ENCODE peak calls at places on chromosomes 4 and X, in five cellular contexts. Q is breast epithelium, L is fibroblast of lung, J is AG10803, Z is GM06990. M is an unnamed sample.

GRCh38 chr4:141347738-141348524 is 127.2 kb downstream of the ZNF330 start:
- DNase-seq in Z (no peak), L (no peak), Q (no peak), J (peak), M (peak)

GRCh38 chrX:115229337-115229991 is 4.4 kb downstream of the LRCH2 start:
- DNase-seq in J (no peak), L (no peak), Q (no peak), Z (no peak), M (no peak)

GRCh38 chrX:13432376-13432775 is 112.5 kb upstream of the ATXN3L start:
- DNase-seq in Q (no peak), L (peak), J (peak), Z (no peak), M (peak)

GRCh38 chr4:5357863-5358262 is 306.6 kb downstream of the STK32B start:
- DNase-seq in J (peak), L (no peak), Q (no peak), Z (no peak), M (no peak)

GRCh38 chrX:150774798-150775568 is 81.8 kb downstream of the MTMR1 start:
- DNase-seq in Q (no peak), J (no peak), Z (no peak), L (no peak), M (no peak)

GRCh38 chrX:327660-328126 is 9.1 kb upstream of the GTPBP6 start:
- DNase-seq in J (no peak), Q (peak), Z (no peak), L (no peak), M (no peak)

GRCh38 chrX:119468186-119468929 is at the start of gene SLC25A5:
- DNase-seq in J (peak), Q (peak), L (peak), Z (peak), M (peak)

GRCh38 chrX:150018931-150019331 is 80.6 kb upstream of the EOLA2 start:
- DNase-seq in L (peak), Z (no peak), J (peak), Q (no peak), M (peak)

GRCh38 chr4:17111959-17112659 is 213.7 kb upstream of the LDB2 start:
- DNase-seq in J (no peak), Q (no peak), L (no peak), Z (no peak), M (no peak)

GRCh38 chr4:7156273-7157139 is 35.8 kb upstream of the SORCS2 start:
- DNase-seq in J (peak), Q (peak), Z (no peak), L (peak), M (peak)

GRCh38 chrX:83004012-83004411 is 504.1 kb upstream of the POU3F4 start:
- DNase-seq in L (no peak), Z (no peak), J (no peak), Q (no peak), M (no peak)

GRCh38 chr4:8305851-8306361 is 36.4 kb downstream of the HTRA3 start:
- DNase-seq in J (no peak), Z (no peak), L (no peak), Q (peak), M (no peak)

GRCh38 chr4:2745981-2746806 is 9.9 kb downstream of the TNIP2 start:
- DNase-seq in Q (no peak), L (peak), J (peak), Z (peak), M (peak)

GRCh38 chr4:4457803-4458550 is 71.1 kb downstream of the NSG1 start:
- DNase-seq in Q (no peak), J (peak), L (peak), Z (no peak), M (peak)

GRCh38 chr4:183300070-183300469 is 20.0 kb downstream of the CLDN22 start:
- DNase-seq in Q (no peak), Z (no peak), L (peak), J (no peak), M (peak)

GRCh38 chr4:25234390-25235367 is 846 bp downstream of the PI4K2B start:
- DNase-seq in L (peak), Z (peak), J (peak), Q (no peak), M (peak)

GRCh38 chr4:25233194-25233593 is 639 bp upstream of the PI4K2B start:
- DNase-seq in Z (no peak), Q (no peak), L (no peak), J (no peak), M (no peak)

GRCh38 chr4:25235401-25235800 is 1.6 kb downstream of the PI4K2B start:
- DNase-seq in Z (no peak), J (no peak), Q (no peak), L (no peak), M (no peak)

GRCh38 chr4:25233737-25234389 is at the start of gene PI4K2B:
- DNase-seq in Z (peak), Q (peak), L (peak), J (peak), M (peak)

DNA sequence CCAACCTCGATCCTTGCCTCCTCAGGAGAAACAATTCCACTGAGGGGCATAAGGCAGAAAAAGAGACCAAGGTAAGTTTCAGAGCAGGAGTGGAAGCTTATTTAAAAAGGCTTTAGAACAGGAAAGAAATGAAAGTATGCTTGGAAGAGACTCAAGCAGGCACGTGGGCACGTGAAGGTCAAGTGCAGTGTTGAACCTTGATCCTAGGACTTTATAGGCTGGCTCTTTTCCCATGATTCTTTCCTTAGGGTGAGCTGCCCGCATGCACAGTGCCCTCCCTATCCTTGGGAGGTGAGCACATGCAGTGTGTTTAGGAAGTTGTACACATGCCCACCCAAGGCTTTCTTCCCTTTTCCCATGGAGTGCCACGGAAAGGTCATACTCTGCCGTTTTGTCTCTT is 4.0 kb upstream of the PI4K2B start:
- DNase-seq in L (no peak), Q (no peak), J (no peak), Z (no peak), M (no peak)
- TF ChIP-seq CTCF in L (no peak), Q (no peak), J (no peak), Z (no peak), M (no peak)

DNA sequence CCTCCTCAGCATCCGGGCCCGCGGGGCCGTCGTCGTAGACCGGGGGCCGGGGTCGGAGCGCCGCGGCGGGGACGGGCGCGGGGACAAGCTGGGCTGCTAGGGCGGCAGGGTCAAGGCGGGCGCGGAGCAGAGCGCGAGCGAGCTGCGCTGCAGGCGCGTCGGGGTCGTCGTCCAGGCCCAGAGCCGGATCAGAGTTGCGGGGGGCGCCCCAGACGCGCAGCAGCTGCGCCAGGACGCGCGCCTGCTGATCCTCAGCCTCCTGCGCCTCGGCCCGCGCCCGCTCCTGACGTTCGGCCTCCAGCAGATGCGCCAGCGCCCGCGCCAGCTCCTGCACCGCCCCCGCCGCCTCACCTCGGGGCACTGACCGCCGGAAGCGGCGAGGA is 3.5 kb downstream of the PCSK1N start:
- DNase-seq in Q (no peak), L (no peak), J (no peak), Z (no peak), M (no peak)
- H3K4me3 ChIP-seq in Q (peak), L (no peak), J (no peak), Z (no peak), M (no peak)

GRCh38 chr4:24730256-24731001 is 64.9 kb upstream of the SOD3 start:
- DNase-seq in Z (no peak), L (peak), J (peak), Q (no peak), M (no peak)
- TF ChIP-seq CTCF in Z (no peak), L (no peak), J (peak), Q (no peak), M (no peak)

GRCh38 chr4:579543-580175 is 3.6 kb upstream of the TMEM271 start:
- DNase-seq in Q (no peak), Z (no peak), J (no peak), L (no peak), M (no peak)

GRCh38 chr4:578451-579443 is 2.7 kb upstream of the TMEM271 start:
- DNase-seq in Q (no peak), J (no peak), Z (no peak), L (no peak), M (no peak)

GRCh38 chr4:576991-577498 is 950 bp upstream of the TMEM271 start:
- DNase-seq in J (no peak), Z (no peak), Q (no peak), L (no peak), M (no peak)

GRCh38 chr4:576245-576821 is at the start of gene TMEM271:
- DNase-seq in Q (no peak), Z (no peak), L (no peak), J (no peak), M (no peak)

GRCh38 chr4:577499-578450 is 1.7 kb upstream of the TMEM271 start:
- DNase-seq in Z (no peak), L (peak), J (peak), Q (no peak), M (peak)
- H3K4me3 ChIP-seq in Z (no peak), L (no peak), J (no peak), Q (peak), M (no peak)

GRCh38 chrX:17535229-17535628 is 160.2 kb downstream of the NHS start:
- DNase-seq in Z (no peak), J (no peak), L (no peak), Q (no peak), M (peak)
- TF ChIP-seq CTCF in Z (peak), J (peak), L (peak), Q (no peak), M (peak)